ENCODE peak calls at places on chromosomes 2 and 18, in seven cellular contexts. One of them, this sample, is unnamed. For H3K36me3, the result is how much of the 10 kb centered on the place peaks cover.

GRCh38 chr2:26786207-26787023 is 559 bp downstream of the CENPA start:
- DNase-seq in bronchial epithelial cell: no peak
- DNase-seq in heart right ventricle: no peak
- DNase-seq in fibroblast of lung: no peak
- DNase-seq in HepG2: no peak
- DNase-seq in BE2C: peak
- DNase-seq in suprapubic skin: no peak
- DNase-seq in this sample: no peak

GRCh38 chr2:126866451-126866850 is 32.2 kb upstream of the TEX51 start:
- DNase-seq in bronchial epithelial cell: no peak
- DNase-seq in heart right ventricle: no peak
- DNase-seq in fibroblast of lung: no peak
- DNase-seq in HepG2: no peak
- DNase-seq in BE2C: no peak
- DNase-seq in suprapubic skin: peak
- DNase-seq in this sample: no peak

GRCh38 chr2:113111823-113112287 is 15.5 kb upstream of the IL1RN start:
- DNase-seq in bronchial epithelial cell: peak
- DNase-seq in heart right ventricle: no peak
- DNase-seq in fibroblast of lung: no peak
- DNase-seq in HepG2: no peak
- DNase-seq in BE2C: no peak
- DNase-seq in suprapubic skin: no peak
- DNase-seq in this sample: no peak

GRCh38 chr2:199471443-199472057 is 13.8 kb upstream of the SATB2 start:
- DNase-seq in bronchial epithelial cell: no peak
- DNase-seq in heart right ventricle: no peak
- DNase-seq in fibroblast of lung: peak
- DNase-seq in HepG2: peak
- DNase-seq in BE2C: peak
- DNase-seq in suprapubic skin: peak
- DNase-seq in this sample: no peak

GRCh38 chr18:9661564-9661963 is 46.5 kb upstream of the RAB31 start:
- DNase-seq in bronchial epithelial cell: peak
- DNase-seq in heart right ventricle: no peak
- DNase-seq in fibroblast of lung: no peak
- DNase-seq in HepG2: no peak
- DNase-seq in BE2C: no peak
- DNase-seq in suprapubic skin: no peak
- DNase-seq in this sample: no peak

GRCh38 chr2:232535761-232536530 is 3.5 kb upstream of the CHRNG start:
- DNase-seq in bronchial epithelial cell: no peak
- DNase-seq in heart right ventricle: no peak
- DNase-seq in fibroblast of lung: no peak
- DNase-seq in HepG2: no peak
- DNase-seq in BE2C: no peak
- DNase-seq in suprapubic skin: no peak
- DNase-seq in this sample: no peak

GRCh38 chr18:63783394-63783793 is 8.2 kb downstream of the SERPINB7 start:
- DNase-seq in bronchial epithelial cell: peak
- DNase-seq in heart right ventricle: no peak
- DNase-seq in fibroblast of lung: no peak
- DNase-seq in HepG2: no peak
- DNase-seq in BE2C: no peak
- DNase-seq in suprapubic skin: no peak
- DNase-seq in this sample: no peak

GRCh38 chr2:197159681-197160211 is 150.8 kb downstream of the ANKRD44 start:
- DNase-seq in bronchial epithelial cell: peak
- DNase-seq in heart right ventricle: no peak
- DNase-seq in fibroblast of lung: peak
- DNase-seq in HepG2: peak
- DNase-seq in BE2C: no peak
- DNase-seq in suprapubic skin: no peak
- DNase-seq in this sample: no peak

GRCh38 chr18:46891742-46892214 is 25.5 kb downstream of the PIAS2 start:
- DNase-seq in bronchial epithelial cell: no peak
- DNase-seq in heart right ventricle: no peak
- DNase-seq in fibroblast of lung: no peak
- DNase-seq in HepG2: no peak
- DNase-seq in BE2C: no peak
- DNase-seq in suprapubic skin: no peak
- DNase-seq in this sample: no peak

GRCh38 chr18:3120356-3120755 is 99.4 kb downstream of the MYOM1 start:
- DNase-seq in bronchial epithelial cell: no peak
- DNase-seq in heart right ventricle: no peak
- DNase-seq in fibroblast of lung: no peak
- DNase-seq in HepG2: peak
- DNase-seq in BE2C: no peak
- DNase-seq in suprapubic skin: no peak
- DNase-seq in this sample: no peak

GRCh38 chr2:142131016-142131714 is at the start of gene LRP1B:
- DNase-seq in bronchial epithelial cell: peak
- DNase-seq in heart right ventricle: no peak
- DNase-seq in fibroblast of lung: peak
- DNase-seq in HepG2: peak
- DNase-seq in BE2C: peak
- DNase-seq in suprapubic skin: no peak
- DNase-seq in this sample: no peak

GRCh38 chr2:3305952-3306351 is 71.7 kb downstream of the EIPR1 start:
- DNase-seq in bronchial epithelial cell: peak
- DNase-seq in heart right ventricle: no peak
- DNase-seq in fibroblast of lung: no peak
- DNase-seq in HepG2: no peak
- DNase-seq in BE2C: no peak
- DNase-seq in suprapubic skin: no peak
- DNase-seq in this sample: no peak

GRCh38 chr2:149167941-149168340 is 129.4 kb downstream of the LYPD6B start:
- DNase-seq in bronchial epithelial cell: no peak
- DNase-seq in heart right ventricle: no peak
- DNase-seq in fibroblast of lung: no peak
- DNase-seq in HepG2: no peak
- DNase-seq in BE2C: no peak
- DNase-seq in suprapubic skin: no peak
- DNase-seq in this sample: no peak

GRCh38 chr2:69943841-69944604 is 17.4 kb downstream of the ASPRV1 start:
- DNase-seq in bronchial epithelial cell: no peak
- DNase-seq in heart right ventricle: no peak
- DNase-seq in fibroblast of lung: no peak
- DNase-seq in HepG2: no peak
- DNase-seq in BE2C: no peak
- DNase-seq in suprapubic skin: no peak
- DNase-seq in this sample: no peak

GRCh38 chr2:114038710-114039109 is 148.8 kb downstream of the ACTR3 start:
- DNase-seq in bronchial epithelial cell: no peak
- DNase-seq in heart right ventricle: no peak
- DNase-seq in fibroblast of lung: no peak
- DNase-seq in HepG2: no peak
- DNase-seq in BE2C: no peak
- DNase-seq in suprapubic skin: no peak
- DNase-seq in this sample: no peak

GRCh38 chr2:203280428-203281064 is 41.7 kb downstream of the CYP20A1 start:
- DNase-seq in bronchial epithelial cell: no peak
- DNase-seq in heart right ventricle: no peak
- DNase-seq in fibroblast of lung: peak
- DNase-seq in HepG2: no peak
- DNase-seq in BE2C: no peak
- DNase-seq in suprapubic skin: no peak
- DNase-seq in this sample: no peak

GRCh38 chr2:240233891-240234502 is 93.5 kb upstream of the OTOS start:
- DNase-seq in bronchial epithelial cell: no peak
- DNase-seq in heart right ventricle: peak
- DNase-seq in fibroblast of lung: no peak
- DNase-seq in HepG2: no peak
- DNase-seq in BE2C: no peak
- DNase-seq in suprapubic skin: peak
- DNase-seq in this sample: no peak

GRCh38 chr18:5943514-5943913 is 48.2 kb upstream of the TMEM200C start:
- DNase-seq in bronchial epithelial cell: no peak
- DNase-seq in heart right ventricle: peak
- DNase-seq in fibroblast of lung: no peak
- DNase-seq in HepG2: no peak
- DNase-seq in BE2C: no peak
- DNase-seq in suprapubic skin: no peak
- DNase-seq in this sample: no peak

GRCh38 chr18:9741821-9742541 is 33.9 kb downstream of the RAB31 start:
- DNase-seq in bronchial epithelial cell: no peak
- DNase-seq in heart right ventricle: no peak
- DNase-seq in fibroblast of lung: no peak
- DNase-seq in HepG2: peak
- DNase-seq in BE2C: peak
- DNase-seq in suprapubic skin: peak
- DNase-seq in this sample: no peak

GRCh38 chr2:237132799-237133198 is 47.1 kb downstream of the COPS8 start:
- DNase-seq in bronchial epithelial cell: no peak
- DNase-seq in heart right ventricle: no peak
- DNase-seq in fibroblast of lung: no peak
- DNase-seq in HepG2: peak
- DNase-seq in BE2C: peak
- DNase-seq in suprapubic skin: no peak
- DNase-seq in this sample: no peak

GRCh38 chr2:194004590-194005206 is 1652.3 kb upstream of the SLC39A10 start:
- DNase-seq in bronchial epithelial cell: no peak
- DNase-seq in heart right ventricle: no peak
- DNase-seq in fibroblast of lung: peak
- DNase-seq in HepG2: no peak
- DNase-seq in BE2C: no peak
- DNase-seq in suprapubic skin: no peak
- DNase-seq in this sample: no peak

DNA sequence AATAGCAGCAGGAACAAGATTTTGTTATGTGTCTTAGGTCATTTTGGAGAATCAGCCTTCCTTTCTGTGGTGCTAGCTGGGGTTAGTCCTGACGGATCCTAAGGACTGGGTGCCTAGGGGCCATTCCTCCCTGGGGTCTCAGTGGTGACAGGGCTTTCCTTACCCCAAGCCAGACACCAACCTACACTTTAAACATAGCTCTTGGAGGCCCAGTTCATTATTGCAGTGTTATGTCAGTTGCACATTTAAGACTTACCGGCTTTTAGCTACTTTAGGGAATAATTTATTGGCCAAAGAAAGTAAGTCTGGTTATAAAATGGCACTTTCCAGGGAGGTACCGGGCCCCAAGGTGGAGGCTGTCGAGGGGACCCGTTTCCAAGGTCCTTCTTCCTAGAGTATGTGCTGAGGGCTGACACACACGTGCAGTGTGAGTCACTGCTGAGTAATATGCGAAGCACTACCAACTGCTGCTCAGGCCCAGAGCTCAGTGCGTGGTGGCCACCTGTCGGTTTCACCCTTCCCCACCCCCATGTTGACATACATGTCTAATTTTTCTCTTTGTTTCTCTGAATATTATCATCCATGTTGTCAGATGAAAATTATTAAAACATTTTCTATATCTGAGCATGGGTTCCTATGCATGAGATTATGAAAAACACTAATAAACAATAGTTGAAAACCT is 37.0 kb upstream of the GRHL1 start:
- DNase-seq in bronchial epithelial cell: peak
- DNase-seq in heart right ventricle: no peak
- DNase-seq in fibroblast of lung: peak
- DNase-seq in HepG2: no peak
- DNase-seq in BE2C: no peak
- DNase-seq in suprapubic skin: no peak
- DNase-seq in this sample: no peak
- H3K36me3 ChIP-seq in bronchial epithelial cell: under half
- H3K36me3 ChIP-seq in heart right ventricle: under half
- H3K36me3 ChIP-seq in fibroblast of lung: under half
- H3K36me3 ChIP-seq in HepG2: under half
- H3K36me3 ChIP-seq in BE2C: under half
- H3K36me3 ChIP-seq in suprapubic skin: under half
- H3K36me3 ChIP-seq in this sample: under half

GRCh38 chr18:36620801-36621200 is 208.0 kb downstream of the TPGS2 start:
- DNase-seq in bronchial epithelial cell: no peak
- DNase-seq in heart right ventricle: no peak
- DNase-seq in fibroblast of lung: no peak
- DNase-seq in HepG2: no peak
- DNase-seq in BE2C: no peak
- DNase-seq in suprapubic skin: no peak
- DNase-seq in this sample: no peak
- TF ChIP-seq CTCF in bronchial epithelial cell: no peak
- TF ChIP-seq CTCF in heart right ventricle: no peak
- TF ChIP-seq CTCF in fibroblast of lung: no peak
- TF ChIP-seq CTCF in HepG2: no peak
- TF ChIP-seq CTCF in BE2C: no peak
- TF ChIP-seq CTCF in suprapubic skin: no peak
- TF ChIP-seq CTCF in this sample: no peak

DNA sequence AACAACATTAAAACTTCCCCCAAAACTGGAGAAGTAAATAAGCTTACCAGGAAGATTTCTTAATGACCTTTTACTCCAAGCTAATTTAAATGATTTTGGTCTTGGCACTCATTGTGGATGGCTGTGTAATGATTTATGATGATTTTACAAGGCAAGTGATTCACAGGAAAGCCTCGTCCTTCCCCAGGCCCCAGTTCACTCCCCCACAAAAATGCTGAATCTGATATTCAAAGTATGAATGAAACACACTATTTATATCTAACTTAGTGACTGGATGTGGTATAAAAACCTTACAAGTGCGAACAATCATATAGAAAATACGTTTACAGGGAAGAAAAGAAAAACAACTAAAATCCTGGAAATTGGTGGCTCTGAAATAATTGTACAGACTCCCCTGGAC is 49.8 kb downstream of the ZNF516 start:
- DNase-seq in bronchial epithelial cell: peak
- DNase-seq in heart right ventricle: no peak
- DNase-seq in fibroblast of lung: peak
- DNase-seq in HepG2: no peak
- DNase-seq in BE2C: no peak
- DNase-seq in suprapubic skin: no peak
- DNase-seq in this sample: no peak
- H3K36me3 ChIP-seq in bronchial epithelial cell: under half
- H3K36me3 ChIP-seq in heart right ventricle: under half
- H3K36me3 ChIP-seq in fibroblast of lung: under half
- H3K36me3 ChIP-seq in HepG2: under half
- H3K36me3 ChIP-seq in BE2C: under half
- H3K36me3 ChIP-seq in suprapubic skin: under half
- H3K36me3 ChIP-seq in this sample: under half

GRCh38 chr2:96578731-96579130 is 42.2 kb downstream of the ARID5A start:
- DNase-seq in bronchial epithelial cell: no peak
- DNase-seq in heart right ventricle: no peak
- DNase-seq in fibroblast of lung: no peak
- DNase-seq in HepG2: no peak
- DNase-seq in BE2C: no peak
- DNase-seq in suprapubic skin: no peak
- DNase-seq in this sample: no peak

GRCh38 chr2:96575790-96576456 is 39.4 kb downstream of the ARID5A start:
- DNase-seq in bronchial epithelial cell: no peak
- DNase-seq in heart right ventricle: no peak
- DNase-seq in fibroblast of lung: no peak
- DNase-seq in HepG2: no peak
- DNase-seq in BE2C: no peak
- DNase-seq in suprapubic skin: no peak
- DNase-seq in this sample: no peak

GRCh38 chr2:96579422-96579821 is 42.9 kb downstream of the ARID5A start:
- DNase-seq in bronchial epithelial cell: no peak
- DNase-seq in heart right ventricle: no peak
- DNase-seq in fibroblast of lung: no peak
- DNase-seq in HepG2: no peak
- DNase-seq in BE2C: no peak
- DNase-seq in suprapubic skin: no peak
- DNase-seq in this sample: no peak

GRCh38 chr2:96584017-96584416 is 47.5 kb downstream of the ARID5A start:
- DNase-seq in bronchial epithelial cell: peak
- DNase-seq in heart right ventricle: no peak
- DNase-seq in fibroblast of lung: peak
- DNase-seq in HepG2: no peak
- DNase-seq in BE2C: no peak
- DNase-seq in suprapubic skin: no peak
- DNase-seq in this sample: no peak

GRCh38 chr2:96580771-96581170 is 44.2 kb downstream of the ARID5A start:
- DNase-seq in bronchial epithelial cell: no peak
- DNase-seq in heart right ventricle: no peak
- DNase-seq in fibroblast of lung: peak
- DNase-seq in HepG2: peak
- DNase-seq in BE2C: no peak
- DNase-seq in suprapubic skin: no peak
- DNase-seq in this sample: no peak
- TF ChIP-seq CTCF in bronchial epithelial cell: no peak
- TF ChIP-seq CTCF in heart right ventricle: no peak
- TF ChIP-seq CTCF in fibroblast of lung: no peak
- TF ChIP-seq CTCF in HepG2: peak
- TF ChIP-seq CTCF in BE2C: no peak
- TF ChIP-seq CTCF in suprapubic skin: no peak
- TF ChIP-seq CTCF in this sample: no peak

This sample was measured in esophagus squamous epithelium.